ENCODE peak calls at places on chromosomes 11 and 22, in four cellular contexts. U is Peyer's patch, K is heart right ventricle, P is transverse colon. D is an unnamed sample.

GRCh38 chr11:24239016-24239720 is 257.7 kb upstream of the LUZP2 start:
- DNase-seq in K (no peak), U (no peak), P (no peak), D (no peak)

GRCh38 chr11:57131080-57131790 is 50.5 kb upstream of the LRRC55 start:
- DNase-seq in U (no peak), P (peak), K (peak), D (peak)

GRCh38 chr11:110912437-110912836 is 200.2 kb upstream of the ARHGAP20 start:
- DNase-seq in U (no peak), P (no peak), K (no peak), D (no peak)

GRCh38 chr11:44568706-44569473 is 3.4 kb downstream of the CD82 start:
- DNase-seq in U (peak), P (peak), K (peak), D (peak)

GRCh38 chr11:746289-747175 is 732 bp upstream of the TALDO1 start:
- DNase-seq in U (peak), K (no peak), P (no peak), D (no peak)

GRCh38 chr11:24324211-24324610 is 172.6 kb upstream of the LUZP2 start:
- DNase-seq in P (no peak), K (no peak), U (no peak), D (no peak)

GRCh38 chr22:33807465-33807864 is 112.8 kb downstream of the LARGE1 start:
- DNase-seq in U (no peak), P (no peak), K (no peak), D (no peak)

GRCh38 chr11:10382518-10382917 is 72.5 kb upstream of the AMPD3 start:
- DNase-seq in U (no peak), P (no peak), K (no peak), D (no peak)

GRCh38 chr22:32990187-32990586 is 68.0 kb downstream of the SYN3 start:
- DNase-seq in U (no peak), K (no peak), P (no peak), D (no peak)

GRCh38 chr11:1409108-1409851 is 19.5 kb downstream of the BRSK2 start:
- DNase-seq in U (no peak), P (no peak), K (no peak), D (no peak)

GRCh38 chr22:44392446-44392921 is 79.7 kb upstream of the SHISAL1 start:
- DNase-seq in U (no peak), P (no peak), K (no peak), D (no peak)

GRCh38 chr11:45663486-45664375 is 1.7 kb downstream of the CHST1 start:
- DNase-seq in K (no peak), U (no peak), P (no peak), D (no peak)
- H3K4me3 ChIP-seq in K (peak), U (no peak), P (no peak), D (peak)

DNA sequence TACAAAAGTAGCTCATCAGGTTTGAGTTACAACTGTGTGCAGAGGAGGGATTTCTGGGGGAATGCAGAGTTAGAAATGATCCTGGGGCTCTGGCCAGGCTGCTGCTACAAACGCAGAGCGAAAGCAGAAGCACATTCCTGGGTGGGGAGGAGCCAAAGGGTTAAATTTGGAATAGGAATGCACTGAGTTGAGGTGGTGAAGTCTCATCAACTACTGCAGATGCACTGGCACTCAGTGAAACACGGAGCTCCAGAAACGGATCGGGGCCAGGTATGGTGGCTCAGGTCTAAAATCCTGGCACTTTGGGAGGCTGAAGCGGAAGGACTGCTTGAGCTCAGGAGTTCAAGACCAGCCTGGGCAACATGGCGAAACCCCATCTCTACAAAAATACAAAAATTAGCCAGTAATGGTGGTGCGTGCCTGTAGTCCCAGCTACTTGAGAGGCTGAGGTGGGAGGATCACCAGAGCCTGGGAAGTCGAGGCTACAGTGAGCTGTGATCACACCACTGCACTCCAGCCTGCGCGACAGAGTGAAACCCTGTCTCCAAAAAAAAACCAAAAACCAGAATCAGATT is 3.2 kb downstream of the CHKA start:
- DNase-seq in U (no peak), K (no peak), P (no peak), D (no peak)
- H3K4me3 ChIP-seq in U (no peak), K (no peak), P (no peak), D (peak)

GRCh38 chr11:58829736-58830135 is 14.8 kb downstream of the GLYATL2 start:
- DNase-seq in K (no peak), U (no peak), P (no peak), D (no peak)

GRCh38 chr11:58832246-58832645 is 12.3 kb downstream of the GLYATL2 start:
- DNase-seq in P (peak), U (no peak), K (no peak), D (no peak)

DNA sequence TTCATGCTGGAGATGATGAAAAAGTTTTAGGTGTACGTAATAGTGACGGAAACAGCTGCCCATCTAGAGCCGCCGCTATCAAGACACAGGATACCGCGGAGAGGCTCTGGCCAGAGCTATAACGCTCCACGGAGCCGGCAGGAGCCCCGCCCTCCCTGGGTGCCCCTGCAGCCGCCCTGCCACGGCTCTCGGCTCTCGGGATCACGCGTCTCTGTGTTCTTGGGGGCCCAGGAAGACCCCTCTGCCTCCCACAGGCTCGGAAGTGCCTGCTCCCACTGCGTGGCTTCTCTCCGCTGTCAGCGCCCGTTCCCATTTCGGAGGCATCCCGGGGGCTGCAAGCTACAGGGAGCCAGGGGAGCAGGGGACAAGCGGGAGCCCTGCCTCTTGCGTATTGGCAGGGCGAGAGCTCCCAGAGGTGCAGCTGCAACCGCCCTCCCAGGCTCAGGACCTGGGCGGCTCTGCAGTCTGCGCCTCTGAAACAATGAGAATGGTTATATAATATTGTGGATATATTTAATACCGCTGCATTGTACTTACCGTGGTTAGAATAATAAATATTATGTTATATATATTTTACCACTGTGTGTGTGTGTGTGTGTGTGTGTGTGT is 13.7 kb downstream of the GLYATL2 start:
- DNase-seq in P (no peak), U (no peak), K (no peak), D (no peak)
- H3K4me3 ChIP-seq in P (no peak), U (no peak), K (no peak), D (no peak)

DNA sequence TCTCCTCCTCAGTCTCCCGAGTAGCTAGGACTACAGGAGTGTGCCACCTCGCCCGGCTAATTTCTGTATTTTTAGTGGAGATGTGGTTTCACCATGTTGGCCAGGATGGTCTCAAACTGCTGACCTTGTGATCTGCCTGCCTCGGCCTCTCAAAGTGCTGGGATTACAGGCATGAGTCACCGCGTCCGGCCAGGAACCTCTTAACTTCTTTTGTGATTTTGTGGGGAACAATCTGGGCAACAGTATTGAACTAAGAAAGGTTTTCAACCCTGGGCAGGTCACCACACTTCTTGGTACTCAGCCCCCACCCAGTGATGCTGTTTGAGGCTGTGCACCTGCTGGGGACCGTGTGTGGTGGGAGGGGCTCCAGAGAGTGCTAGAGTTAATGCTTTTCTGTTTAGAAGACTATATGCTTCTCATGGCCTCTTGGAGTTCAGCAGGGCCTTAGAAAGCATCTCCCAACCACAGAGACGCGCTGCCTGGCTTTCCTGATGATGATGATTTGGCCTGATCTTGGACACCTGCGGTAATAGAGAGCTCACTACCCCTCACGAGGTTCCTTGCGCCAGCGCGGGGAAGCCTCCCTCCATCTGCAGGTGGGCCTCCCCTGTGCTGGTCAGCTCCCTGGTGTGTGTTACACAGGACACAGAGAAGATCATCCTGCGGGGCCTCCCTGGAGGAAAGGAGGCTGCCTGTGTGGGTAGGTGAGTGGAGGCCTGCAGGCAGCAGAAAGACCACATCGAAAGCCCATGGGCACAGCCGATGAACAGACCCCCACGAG is 1.2 kb downstream of the DENND6B start:
- DNase-seq in U (no peak), K (no peak), P (no peak), D (no peak)
- H3K4me3 ChIP-seq in U (no peak), K (no peak), P (no peak), D (peak)

GRCh38 chr11:102577182-102577581 is 46.6 kb upstream of the MMP7 start:
- DNase-seq in U (no peak), P (no peak), K (no peak), D (no peak)
- H3K4me3 ChIP-seq in U (no peak), P (no peak), K (no peak), D (no peak)

GRCh38 chr11:99066609-99067008 is 45.9 kb downstream of the CNTN5 start:
- DNase-seq in U (no peak), K (no peak), P (no peak), D (no peak)

GRCh38 chr11:99068832-99069231 is 48.1 kb downstream of the CNTN5 start:
- DNase-seq in P (no peak), U (no peak), K (no peak), D (no peak)

DNA sequence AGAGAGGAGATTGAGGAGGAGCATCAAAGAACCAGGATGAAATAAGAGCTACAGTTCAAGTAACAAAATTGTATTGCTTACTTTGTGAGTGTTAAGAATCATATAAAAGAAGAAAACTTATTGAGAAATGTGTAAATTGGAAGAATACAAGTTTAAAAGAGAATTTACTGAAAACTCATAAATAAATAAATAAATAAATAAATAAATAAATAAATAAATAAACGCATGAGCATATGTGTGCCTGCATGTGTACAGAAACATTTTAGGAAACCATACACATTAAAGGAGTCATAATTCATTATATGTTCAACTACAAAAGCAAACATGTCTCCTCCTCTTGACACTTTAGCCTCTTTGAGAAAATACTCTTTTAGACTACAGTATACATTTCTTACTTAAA is 42.6 kb downstream of the CNTN5 start:
- DNase-seq in P (no peak), K (no peak), U (no peak), D (no peak)
- H3K4me3 ChIP-seq in P (no peak), K (no peak), U (no peak), D (no peak)

GRCh38 chr22:49965291-49966040 is 4.9 kb downstream of the PIM3 start:
- DNase-seq in U (no peak), P (peak), K (no peak), D (peak)
- H3K4me3 ChIP-seq in U (no peak), P (no peak), K (no peak), D (peak)

DNA sequence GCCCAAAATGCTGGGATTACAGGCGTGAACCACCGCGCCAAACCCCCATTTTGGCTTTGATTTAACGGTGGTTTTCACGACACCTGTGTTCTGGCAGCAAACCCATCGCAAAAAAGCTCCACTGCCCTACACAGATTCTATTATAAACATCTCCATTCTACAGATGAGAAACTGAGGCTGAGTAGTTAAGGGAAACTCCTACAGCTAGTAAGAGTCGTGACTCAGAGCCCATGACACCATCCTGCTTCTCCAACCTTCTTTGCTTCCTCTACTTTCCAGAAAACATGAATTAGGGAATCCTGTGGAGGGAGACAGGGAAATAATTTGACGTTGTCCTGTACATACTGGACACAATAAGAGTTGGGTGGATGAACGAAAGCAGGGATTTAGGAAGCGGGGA is 429 bp upstream of the SNX15 start:
- DNase-seq in U (no peak), K (no peak), P (no peak), D (no peak)
- H3K4me3 ChIP-seq in U (peak), K (peak), P (no peak), D (peak)

DNA sequence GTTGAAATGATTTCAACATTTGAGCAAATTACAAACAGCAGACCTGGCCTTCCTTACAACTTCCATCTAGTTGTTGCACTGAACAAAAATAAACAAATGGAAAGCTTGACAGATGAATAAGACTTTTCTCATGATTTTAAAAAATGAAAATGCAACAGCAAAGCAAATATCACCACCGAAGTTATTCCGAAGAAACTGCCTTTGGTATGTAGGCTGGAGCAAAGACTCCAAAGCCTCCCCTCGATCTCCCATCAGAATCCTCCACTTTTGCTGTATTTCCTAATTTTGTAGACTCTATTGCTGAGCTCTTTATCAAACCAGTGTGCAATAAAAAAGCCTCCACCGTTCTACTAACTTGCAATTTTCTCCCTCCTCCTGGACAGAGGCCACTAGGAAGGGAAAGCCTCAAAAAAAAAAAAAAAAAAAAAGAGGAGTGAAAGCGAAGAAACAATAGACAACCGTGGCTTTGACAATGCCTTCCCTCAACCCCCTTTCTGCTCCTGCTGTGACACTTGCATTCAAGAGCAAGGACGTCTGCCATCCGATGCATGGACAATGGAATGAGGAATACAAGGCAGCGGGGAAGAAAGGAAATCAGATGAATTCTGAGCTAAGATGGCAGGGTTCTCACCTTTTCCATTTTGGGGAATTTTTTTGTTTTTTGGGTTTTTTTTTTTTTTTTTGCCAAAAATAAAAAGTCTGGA is 190.9 kb upstream of the BLID start:
- DNase-seq in K (no peak), U (no peak), P (no peak), D (no peak)
- H3K4me3 ChIP-seq in K (no peak), U (no peak), P (no peak), D (no peak)

D was measured in stomach.